ENCODE peak calls at places on chromosomes 13 and 19, in five cellular contexts. One of them, this sample, is unnamed. For H3F3A, the result is how much of the 10 kb centered on the place peaks cover.

GRCh38 chr19:47427241-47428176 is 8.2 kb upstream of the MEIS3 start:
- DNase-seq in neural progenitor cell: peak
- DNase-seq in PC-3: peak
- DNase-seq in GM23338: peak
- DNase-seq in GM23248: peak
- DNase-seq in this sample: peak

GRCh38 chr13:31093145-31093885 is 68.4 kb downstream of the HSPH1 start:
- DNase-seq in neural progenitor cell: no peak
- DNase-seq in PC-3: no peak
- DNase-seq in GM23338: no peak
- DNase-seq in GM23248: peak
- DNase-seq in this sample: no peak

GRCh38 chr13:28035146-28035782 is 46.8 kb upstream of the URAD start:
- DNase-seq in neural progenitor cell: no peak
- DNase-seq in PC-3: peak
- DNase-seq in GM23338: no peak
- DNase-seq in GM23248: peak
- DNase-seq in this sample: no peak

GRCh38 chr19:28148554-28148953 is 1064.4 kb downstream of the UQCRFS1 start:
- DNase-seq in neural progenitor cell: no peak
- DNase-seq in PC-3: no peak
- DNase-seq in GM23338: no peak
- DNase-seq in GM23248: no peak
- DNase-seq in this sample: no peak

GRCh38 chr13:98570929-98571372 is 6.0 kb downstream of the STK24 start:
- DNase-seq in neural progenitor cell: no peak
- DNase-seq in PC-3: peak
- DNase-seq in GM23338: no peak
- DNase-seq in GM23248: no peak
- DNase-seq in this sample: peak

GRCh38 chr19:45766919-45767346 is 2.1 kb downstream of the SIX5 start:
- DNase-seq in neural progenitor cell: peak
- DNase-seq in PC-3: no peak
- DNase-seq in GM23338: no peak
- DNase-seq in GM23248: peak
- DNase-seq in this sample: no peak

GRCh38 chr13:37085656-37086055 is 19.8 kb downstream of the CSNK1A1L start:
- DNase-seq in neural progenitor cell: no peak
- DNase-seq in PC-3: no peak
- DNase-seq in GM23338: no peak
- DNase-seq in GM23248: no peak
- DNase-seq in this sample: no peak

GRCh38 chr13:99556867-99557443 is 55.7 kb downstream of the TM9SF2 start:
- DNase-seq in neural progenitor cell: no peak
- DNase-seq in PC-3: no peak
- DNase-seq in GM23338: no peak
- DNase-seq in GM23248: no peak
- DNase-seq in this sample: no peak

GRCh38 chr19:47447470-47448359 is 24.0 kb downstream of the SLC8A2 start:
- DNase-seq in neural progenitor cell: peak
- DNase-seq in PC-3: peak
- DNase-seq in GM23338: peak
- DNase-seq in GM23248: peak
- DNase-seq in this sample: no peak

GRCh38 chr13:46303743-46304385 is 83.2 kb downstream of the RUBCNL start:
- DNase-seq in neural progenitor cell: no peak
- DNase-seq in PC-3: no peak
- DNase-seq in GM23338: no peak
- DNase-seq in GM23248: no peak
- DNase-seq in this sample: no peak

GRCh38 chr13:41019027-41019487 is at the start of gene ELF1:
- DNase-seq in neural progenitor cell: no peak
- DNase-seq in PC-3: peak
- DNase-seq in GM23338: peak
- DNase-seq in GM23248: peak
- DNase-seq in this sample: peak

GRCh38 chr19:1445185-1445931 is 4.6 kb upstream of the APC2 start:
- DNase-seq in neural progenitor cell: peak
- DNase-seq in PC-3: peak
- DNase-seq in GM23338: peak
- DNase-seq in GM23248: peak
- DNase-seq in this sample: peak

GRCh38 chr13:23794267-23795161 is 94.7 kb downstream of the MIPEP start:
- DNase-seq in neural progenitor cell: no peak
- DNase-seq in PC-3: peak
- DNase-seq in GM23338: no peak
- DNase-seq in GM23248: peak
- DNase-seq in this sample: no peak

GRCh38 chr13:110715395-110716234 is 2.1 kb downstream of the ING1 start:
- DNase-seq in neural progenitor cell: peak
- DNase-seq in PC-3: peak
- DNase-seq in GM23338: peak
- DNase-seq in GM23248: peak
- DNase-seq in this sample: peak

GRCh38 chr19:532578-533484 is 1.3 kb downstream of the CDC34 start:
- DNase-seq in neural progenitor cell: peak
- DNase-seq in PC-3: peak
- DNase-seq in GM23338: peak
- DNase-seq in GM23248: peak
- DNase-seq in this sample: no peak

GRCh38 chr19:55149078-55150003 is at the start of gene TNNT1:
- DNase-seq in neural progenitor cell: peak
- DNase-seq in PC-3: peak
- DNase-seq in GM23338: peak
- DNase-seq in GM23248: peak
- DNase-seq in this sample: no peak

GRCh38 chr13:112892759-112893569 is 76.0 kb upstream of the MCF2L start:
- DNase-seq in neural progenitor cell: peak
- DNase-seq in PC-3: no peak
- DNase-seq in GM23338: no peak
- DNase-seq in GM23248: no peak
- DNase-seq in this sample: no peak

GRCh38 chr13:48304132-48304876 is 753 bp downstream of the RB1 start:
- DNase-seq in neural progenitor cell: peak
- DNase-seq in PC-3: peak
- DNase-seq in GM23338: no peak
- DNase-seq in GM23248: peak
- DNase-seq in this sample: peak

GRCh38 chr19:50190439-50190891 is 13.0 kb upstream of the MYH14 start:
- DNase-seq in neural progenitor cell: no peak
- DNase-seq in PC-3: no peak
- DNase-seq in GM23338: no peak
- DNase-seq in GM23248: no peak
- DNase-seq in this sample: peak

GRCh38 chr13:98458431-98458830 is 118.5 kb downstream of the STK24 start:
- DNase-seq in neural progenitor cell: no peak
- DNase-seq in PC-3: no peak
- DNase-seq in GM23338: no peak
- DNase-seq in GM23248: no peak
- DNase-seq in this sample: no peak

GRCh38 chr13:105465251-105465650 is 1070.2 kb downstream of the EFNB2 start:
- DNase-seq in neural progenitor cell: no peak
- DNase-seq in PC-3: no peak
- DNase-seq in GM23338: no peak
- DNase-seq in GM23248: no peak
- DNase-seq in this sample: no peak

GRCh38 chr19:50432658-50433057 is at the start of gene MYBPC2:
- DNase-seq in neural progenitor cell: peak
- DNase-seq in PC-3: no peak
- DNase-seq in GM23338: peak
- DNase-seq in GM23248: no peak
- DNase-seq in this sample: no peak

GRCh38 chr13:110382229-110382628 is 75.1 kb downstream of the COL4A2 start:
- DNase-seq in neural progenitor cell: no peak
- DNase-seq in PC-3: peak
- DNase-seq in GM23338: no peak
- DNase-seq in GM23248: peak
- DNase-seq in this sample: peak

GRCh38 chr13:44393391-44393790 is 19.8 kb downstream of the SERP2 start:
- DNase-seq in neural progenitor cell: no peak
- DNase-seq in PC-3: no peak
- DNase-seq in GM23338: no peak
- DNase-seq in GM23248: no peak
- DNase-seq in this sample: no peak

GRCh38 chr13:100392709-100393630 is 195.6 kb downstream of the GGACT start:
- DNase-seq in neural progenitor cell: no peak
- DNase-seq in PC-3: peak
- DNase-seq in GM23338: peak
- DNase-seq in GM23248: peak
- DNase-seq in this sample: peak

GRCh38 chr19:18379803-18380747 is 5.9 kb upstream of the GDF15 start:
- DNase-seq in neural progenitor cell: no peak
- DNase-seq in PC-3: peak
- DNase-seq in GM23338: peak
- DNase-seq in GM23248: peak
- DNase-seq in this sample: peak

GRCh38 chr13:88896466-88896865 is 1225.3 kb downstream of the SLITRK5 start:
- DNase-seq in neural progenitor cell: no peak
- DNase-seq in PC-3: no peak
- DNase-seq in GM23338: no peak
- DNase-seq in GM23248: no peak
- DNase-seq in this sample: no peak

GRCh38 chr13:36297600-36298338 is at the start of gene CCDC169:
- DNase-seq in neural progenitor cell: peak
- DNase-seq in PC-3: peak
- DNase-seq in GM23338: peak
- DNase-seq in GM23248: peak
- DNase-seq in this sample: peak

DNA sequence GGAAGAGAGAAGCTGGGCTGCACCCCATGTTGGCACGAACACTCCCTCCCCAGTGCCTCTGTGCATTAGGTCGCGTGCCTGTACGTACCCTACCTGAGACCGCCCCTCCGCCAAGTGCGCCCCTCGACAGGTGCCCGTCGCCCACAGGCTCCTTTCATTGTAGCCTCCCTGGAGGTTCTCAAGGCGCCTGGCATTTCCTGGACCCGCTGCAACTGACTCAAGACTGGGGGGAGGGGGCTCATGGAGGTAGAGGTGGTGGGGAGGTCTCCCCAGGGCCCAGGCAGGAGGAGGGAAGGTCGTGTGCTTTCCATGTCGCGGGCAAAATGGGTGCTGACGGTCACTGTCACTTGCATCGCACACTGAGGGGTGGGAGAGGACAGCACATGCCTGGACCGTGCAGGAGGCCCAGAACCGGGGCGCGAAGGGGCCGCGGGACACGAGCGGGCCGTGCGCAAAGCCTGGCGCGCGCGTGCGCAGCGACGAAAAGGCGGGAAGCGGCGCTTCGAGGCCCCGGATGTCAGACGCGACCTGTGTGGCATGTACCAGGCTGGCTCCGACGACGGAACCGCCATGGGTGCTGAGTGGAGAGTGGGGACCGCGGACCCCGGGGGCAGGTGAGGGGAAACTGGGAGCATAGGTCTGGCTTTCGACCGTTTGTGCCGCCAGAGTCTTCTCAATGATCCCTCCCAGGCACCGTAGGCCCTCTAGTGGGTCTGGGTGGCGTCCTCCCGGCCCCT is 16.5 kb downstream of the NFIX start:
- DNase-seq in neural progenitor cell: no peak
- DNase-seq in PC-3: no peak
- DNase-seq in GM23338: peak
- DNase-seq in GM23248: peak
- DNase-seq in this sample: no peak
- TF ChIP-seq EZH2 in neural progenitor cell: no peak
- TF ChIP-seq EZH2 in PC-3: no peak
- TF ChIP-seq EZH2 in GM23338: peak
- TF ChIP-seq EZH2 in GM23248: no peak
- TF ChIP-seq EZH2 in this sample: no peak

GRCh38 chr19:11125994-11126685 is 29.4 kb downstream of the SPC24 start:
- DNase-seq in neural progenitor cell: peak
- DNase-seq in PC-3: peak
- DNase-seq in GM23338: peak
- DNase-seq in GM23248: peak
- DNase-seq in this sample: peak

GRCh38 chr19:11127905-11128304 is 27.7 kb downstream of the SPC24 start:
- DNase-seq in neural progenitor cell: no peak
- DNase-seq in PC-3: no peak
- DNase-seq in GM23338: no peak
- DNase-seq in GM23248: no peak
- DNase-seq in this sample: peak

DNA sequence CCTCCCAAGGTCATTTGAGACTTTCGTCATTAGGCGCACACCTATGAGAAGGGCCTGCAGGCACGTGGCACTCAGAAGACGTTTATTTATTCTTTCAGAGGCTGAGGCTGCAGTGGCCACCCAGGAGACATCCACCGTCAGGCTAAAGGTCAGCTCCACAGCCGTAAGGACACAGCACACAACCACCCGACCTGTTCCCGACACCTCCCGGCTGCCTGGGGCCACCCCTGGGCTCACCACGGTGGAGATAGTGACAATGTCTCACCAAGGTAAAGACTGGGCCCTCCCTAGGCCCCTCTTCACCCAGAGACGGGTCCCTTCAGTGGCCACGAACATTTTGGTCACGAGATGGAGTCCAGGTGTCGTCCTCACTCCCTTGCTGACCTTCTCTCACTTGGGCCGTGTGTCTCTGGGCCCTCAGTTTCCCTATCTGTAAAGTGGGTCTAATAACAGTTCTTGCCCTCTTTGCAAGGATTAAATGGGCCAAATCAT is 32.5 kb downstream of the SPC24 start:
- DNase-seq in neural progenitor cell: no peak
- DNase-seq in PC-3: no peak
- DNase-seq in GM23338: no peak
- DNase-seq in GM23248: no peak
- DNase-seq in this sample: no peak
- H3F3A ChIP-seq in neural progenitor cell: half or more
- H3F3A ChIP-seq in PC-3: under half
- H3F3A ChIP-seq in GM23338: half or more
- H3F3A ChIP-seq in GM23248: under half
- H3F3A ChIP-seq in this sample: half or more

GRCh38 chr13:78596701-78597550 is 6.4 kb downstream of the POU4F1 start:
- DNase-seq in neural progenitor cell: peak
- DNase-seq in PC-3: no peak
- DNase-seq in GM23338: peak
- DNase-seq in GM23248: no peak
- DNase-seq in this sample: no peak
- TF ChIP-seq EZH2 in neural progenitor cell: peak
- TF ChIP-seq EZH2 in PC-3: no peak
- TF ChIP-seq EZH2 in GM23338: peak
- TF ChIP-seq EZH2 in GM23248: peak
- TF ChIP-seq EZH2 in this sample: no peak

GRCh38 chr19:48968179-48968661 is 3.1 kb downstream of the FTL start:
- DNase-seq in neural progenitor cell: no peak
- DNase-seq in PC-3: no peak
- DNase-seq in GM23338: no peak
- DNase-seq in GM23248: peak
- DNase-seq in this sample: no peak

GRCh38 chr19:48967346-48968178 is 2.5 kb downstream of the FTL start:
- DNase-seq in neural progenitor cell: no peak
- DNase-seq in PC-3: no peak
- DNase-seq in GM23338: no peak
- DNase-seq in GM23248: peak
- DNase-seq in this sample: peak

GRCh38 chr19:48965806-48966540 is 864 bp downstream of the FTL start:
- DNase-seq in neural progenitor cell: peak
- DNase-seq in PC-3: peak
- DNase-seq in GM23338: peak
- DNase-seq in GM23248: peak
- DNase-seq in this sample: peak

GRCh38 chr19:48965033-48965805 is at the start of gene FTL:
- DNase-seq in neural progenitor cell: peak
- DNase-seq in PC-3: peak
- DNase-seq in GM23338: peak
- DNase-seq in GM23248: peak
- DNase-seq in this sample: peak

GRCh38 chr19:48966541-48967345 is 1.6 kb downstream of the FTL start:
- DNase-seq in neural progenitor cell: peak
- DNase-seq in PC-3: no peak
- DNase-seq in GM23338: no peak
- DNase-seq in GM23248: peak
- DNase-seq in this sample: peak
- H3F3A ChIP-seq in neural progenitor cell: half or more
- H3F3A ChIP-seq in PC-3: under half
- H3F3A ChIP-seq in GM23338: half or more
- H3F3A ChIP-seq in GM23248: half or more
- H3F3A ChIP-seq in this sample: half or more

This sample was measured in PC-9.